ENCODE peak calls at places on chromosomes 16 and 17, in ten cellular contexts. One of them, this sample, is unnamed.

GRCh38 chr17:80270836-80271235 is 10.2 kb downstream of the RNF213 start:
- DNase-seq in dorsolateral prefrontal cortex: no peak
- DNase-seq in T-helper 9 cell: no peak
- DNase-seq in posterior vena cava: no peak
- DNase-seq in DMS 273 treated with DMSO at 0.1 percent for 48 hours: no peak
- DNase-seq in cardiac septum: no peak
- DNase-seq in astrocyte of the hippocampus: peak; percentile 37
- DNase-seq in putamen: no peak
- DNase-seq in stimulated activated naive B cell treated with anti-CD40 and anti-IgM and Interleukin-4, amounts not matched to agents 10 μg/mL and 1 μg/mL and 100 μg/mL, for 72 hours: no peak
- DNase-seq in H9: peak; percentile 93
- DNase-seq in this sample: peak; percentile 31

GRCh38 chr17:20920813-20921199 is 122.0 kb downstream of the USP22 start:
- DNase-seq in dorsolateral prefrontal cortex: no peak
- DNase-seq in T-helper 9 cell: no peak
- DNase-seq in posterior vena cava: no peak
- DNase-seq in DMS 273 treated with DMSO at 0.1 percent for 48 hours: no peak
- DNase-seq in cardiac septum: no peak
- DNase-seq in astrocyte of the hippocampus: peak; percentile 57
- DNase-seq in putamen: no peak
- DNase-seq in stimulated activated naive B cell treated with anti-CD40 and anti-IgM and Interleukin-4, amounts not matched to agents 10 μg/mL and 1 μg/mL and 100 μg/mL, for 72 hours: no peak
- DNase-seq in H9: no peak
- DNase-seq in this sample: peak; percentile 73

GRCh38 chr16:64615647-64616280 is 506.1 kb downstream of the CDH11 start:
- DNase-seq in dorsolateral prefrontal cortex: no peak
- DNase-seq in T-helper 9 cell: no peak
- DNase-seq in posterior vena cava: no peak
- DNase-seq in DMS 273 treated with DMSO at 0.1 percent for 48 hours: peak; percentile 84
- DNase-seq in cardiac septum: no peak
- DNase-seq in astrocyte of the hippocampus: peak; percentile 26
- DNase-seq in putamen: peak; percentile 32
- DNase-seq in stimulated activated naive B cell treated with anti-CD40 and anti-IgM and Interleukin-4, amounts not matched to agents 10 μg/mL and 1 μg/mL and 100 μg/mL, for 72 hours: no peak
- DNase-seq in H9: peak; percentile 75
- DNase-seq in this sample: peak; percentile 41

GRCh38 chr17:82648761-82649474 is 674 bp upstream of the WDR45B start:
- DNase-seq in dorsolateral prefrontal cortex: peak; percentile 52
- DNase-seq in T-helper 9 cell: no peak
- DNase-seq in posterior vena cava: peak; percentile 89
- DNase-seq in DMS 273 treated with DMSO at 0.1 percent for 48 hours: no peak
- DNase-seq in cardiac septum: peak; percentile 79
- DNase-seq in astrocyte of the hippocampus: no peak
- DNase-seq in putamen: peak; percentile 42
- DNase-seq in stimulated activated naive B cell treated with anti-CD40 and anti-IgM and Interleukin-4, amounts not matched to agents 10 μg/mL and 1 μg/mL and 100 μg/mL, for 72 hours: peak; percentile 27
- DNase-seq in H9: peak; percentile 77
- DNase-seq in this sample: peak; percentile 12

GRCh38 chr17:48470388-48471034 is 40.5 kb upstream of the SKAP1 start:
- DNase-seq in dorsolateral prefrontal cortex: no peak
- DNase-seq in T-helper 9 cell: no peak
- DNase-seq in posterior vena cava: no peak
- DNase-seq in DMS 273 treated with DMSO at 0.1 percent for 48 hours: no peak
- DNase-seq in cardiac septum: no peak
- DNase-seq in astrocyte of the hippocampus: peak; percentile 64
- DNase-seq in putamen: no peak
- DNase-seq in stimulated activated naive B cell treated with anti-CD40 and anti-IgM and Interleukin-4, amounts not matched to agents 10 μg/mL and 1 μg/mL and 100 μg/mL, for 72 hours: no peak
- DNase-seq in H9: peak; percentile 54
- DNase-seq in this sample: peak; percentile 78

GRCh38 chr16:88058136-88058535 is 106.9 kb downstream of the BANP start:
- DNase-seq in dorsolateral prefrontal cortex: no peak
- DNase-seq in T-helper 9 cell: no peak
- DNase-seq in posterior vena cava: peak; percentile 43
- DNase-seq in DMS 273 treated with DMSO at 0.1 percent for 48 hours: no peak
- DNase-seq in cardiac septum: peak; percentile 38
- DNase-seq in astrocyte of the hippocampus: no peak
- DNase-seq in putamen: no peak
- DNase-seq in stimulated activated naive B cell treated with anti-CD40 and anti-IgM and Interleukin-4, amounts not matched to agents 10 μg/mL and 1 μg/mL and 100 μg/mL, for 72 hours: no peak
- DNase-seq in H9: no peak
- DNase-seq in this sample: no peak

GRCh38 chr17:8892338-8892690 is 24.8 kb upstream of the PIK3R6 start:
- DNase-seq in dorsolateral prefrontal cortex: no peak
- DNase-seq in T-helper 9 cell: no peak
- DNase-seq in posterior vena cava: no peak
- DNase-seq in DMS 273 treated with DMSO at 0.1 percent for 48 hours: no peak
- DNase-seq in cardiac septum: no peak
- DNase-seq in astrocyte of the hippocampus: no peak
- DNase-seq in putamen: no peak
- DNase-seq in stimulated activated naive B cell treated with anti-CD40 and anti-IgM and Interleukin-4, amounts not matched to agents 10 μg/mL and 1 μg/mL and 100 μg/mL, for 72 hours: no peak
- DNase-seq in H9: no peak
- DNase-seq in this sample: no peak

GRCh38 chr16:4113358-4114256 is 2.6 kb downstream of the ADCY9 start:
- DNase-seq in dorsolateral prefrontal cortex: no peak
- DNase-seq in T-helper 9 cell: no peak
- DNase-seq in posterior vena cava: no peak
- DNase-seq in DMS 273 treated with DMSO at 0.1 percent for 48 hours: no peak
- DNase-seq in cardiac septum: no peak
- DNase-seq in astrocyte of the hippocampus: no peak
- DNase-seq in putamen: no peak
- DNase-seq in stimulated activated naive B cell treated with anti-CD40 and anti-IgM and Interleukin-4, amounts not matched to agents 10 μg/mL and 1 μg/mL and 100 μg/mL, for 72 hours: no peak
- DNase-seq in H9: no peak
- DNase-seq in this sample: no peak

GRCh38 chr16:87702325-87702811 is 63.4 kb downstream of the KLHDC4 start:
- DNase-seq in dorsolateral prefrontal cortex: no peak
- DNase-seq in T-helper 9 cell: peak; percentile 8
- DNase-seq in posterior vena cava: no peak
- DNase-seq in DMS 273 treated with DMSO at 0.1 percent for 48 hours: no peak
- DNase-seq in cardiac septum: no peak
- DNase-seq in astrocyte of the hippocampus: peak; percentile 41
- DNase-seq in putamen: no peak
- DNase-seq in stimulated activated naive B cell treated with anti-CD40 and anti-IgM and Interleukin-4, amounts not matched to agents 10 μg/mL and 1 μg/mL and 100 μg/mL, for 72 hours: peak; percentile 89
- DNase-seq in H9: peak; percentile 71
- DNase-seq in this sample: peak; percentile 36

GRCh38 chr17:82229686-82230626 is 1.1 kb downstream of the SLC16A3 start:
- DNase-seq in dorsolateral prefrontal cortex: no peak
- DNase-seq in T-helper 9 cell: no peak
- DNase-seq in posterior vena cava: peak; percentile 81
- DNase-seq in DMS 273 treated with DMSO at 0.1 percent for 48 hours: no peak
- DNase-seq in cardiac septum: no peak
- DNase-seq in astrocyte of the hippocampus: no peak
- DNase-seq in putamen: no peak
- DNase-seq in stimulated activated naive B cell treated with anti-CD40 and anti-IgM and Interleukin-4, amounts not matched to agents 10 μg/mL and 1 μg/mL and 100 μg/mL, for 72 hours: no peak
- DNase-seq in H9: no peak
- DNase-seq in this sample: peak; percentile 50

GRCh38 chr17:81379523-81379942 is 15.7 kb upstream of the BAHCC1 start:
- DNase-seq in dorsolateral prefrontal cortex: no peak
- DNase-seq in T-helper 9 cell: no peak
- DNase-seq in posterior vena cava: no peak
- DNase-seq in DMS 273 treated with DMSO at 0.1 percent for 48 hours: no peak
- DNase-seq in cardiac septum: no peak
- DNase-seq in astrocyte of the hippocampus: no peak
- DNase-seq in putamen: no peak
- DNase-seq in stimulated activated naive B cell treated with anti-CD40 and anti-IgM and Interleukin-4, amounts not matched to agents 10 μg/mL and 1 μg/mL and 100 μg/mL, for 72 hours: no peak
- DNase-seq in H9: no peak
- DNase-seq in this sample: no peak

GRCh38 chr16:2919511-2920255 is 8.0 kb downstream of the FLYWCH1 start:
- DNase-seq in dorsolateral prefrontal cortex: peak; percentile 63
- DNase-seq in T-helper 9 cell: peak; percentile 54
- DNase-seq in posterior vena cava: no peak
- DNase-seq in DMS 273 treated with DMSO at 0.1 percent for 48 hours: no peak
- DNase-seq in cardiac septum: no peak
- DNase-seq in astrocyte of the hippocampus: peak; percentile 79
- DNase-seq in putamen: peak; percentile 69
- DNase-seq in stimulated activated naive B cell treated with anti-CD40 and anti-IgM and Interleukin-4, amounts not matched to agents 10 μg/mL and 1 μg/mL and 100 μg/mL, for 72 hours: peak; percentile 35
- DNase-seq in H9: peak; percentile 59
- DNase-seq in this sample: peak; percentile 74

GRCh38 chr16:5874899-5875298 is 777.3 kb upstream of the EEF2KMT start:
- DNase-seq in dorsolateral prefrontal cortex: no peak
- DNase-seq in T-helper 9 cell: no peak
- DNase-seq in posterior vena cava: no peak
- DNase-seq in DMS 273 treated with DMSO at 0.1 percent for 48 hours: no peak
- DNase-seq in cardiac septum: no peak
- DNase-seq in astrocyte of the hippocampus: peak; percentile 25
- DNase-seq in putamen: peak; percentile 15
- DNase-seq in stimulated activated naive B cell treated with anti-CD40 and anti-IgM and Interleukin-4, amounts not matched to agents 10 μg/mL and 1 μg/mL and 100 μg/mL, for 72 hours: no peak
- DNase-seq in H9: no peak
- DNase-seq in this sample: no peak

GRCh38 chr17:64496348-64496785 is 487 bp downstream of the POLG2 start:
- DNase-seq in dorsolateral prefrontal cortex: no peak
- DNase-seq in T-helper 9 cell: no peak
- DNase-seq in posterior vena cava: no peak
- DNase-seq in DMS 273 treated with DMSO at 0.1 percent for 48 hours: no peak
- DNase-seq in cardiac septum: peak; percentile 76
- DNase-seq in astrocyte of the hippocampus: no peak
- DNase-seq in putamen: no peak
- DNase-seq in stimulated activated naive B cell treated with anti-CD40 and anti-IgM and Interleukin-4, amounts not matched to agents 10 μg/mL and 1 μg/mL and 100 μg/mL, for 72 hours: no peak
- DNase-seq in H9: no peak
- DNase-seq in this sample: no peak

GRCh38 chr17:78019367-78019975 is 61.0 kb downstream of the TNRC6C start:
- DNase-seq in dorsolateral prefrontal cortex: no peak
- DNase-seq in T-helper 9 cell: no peak
- DNase-seq in posterior vena cava: no peak
- DNase-seq in DMS 273 treated with DMSO at 0.1 percent for 48 hours: no peak
- DNase-seq in cardiac septum: no peak
- DNase-seq in astrocyte of the hippocampus: peak; percentile 48
- DNase-seq in putamen: peak; percentile 42
- DNase-seq in stimulated activated naive B cell treated with anti-CD40 and anti-IgM and Interleukin-4, amounts not matched to agents 10 μg/mL and 1 μg/mL and 100 μg/mL, for 72 hours: no peak
- DNase-seq in H9: no peak
- DNase-seq in this sample: peak; percentile 50

GRCh38 chr16:63008688-63009087 is 972.5 kb upstream of the CDH8 start:
- DNase-seq in dorsolateral prefrontal cortex: no peak
- DNase-seq in T-helper 9 cell: no peak
- DNase-seq in posterior vena cava: no peak
- DNase-seq in DMS 273 treated with DMSO at 0.1 percent for 48 hours: no peak
- DNase-seq in cardiac septum: no peak
- DNase-seq in astrocyte of the hippocampus: no peak
- DNase-seq in putamen: no peak
- DNase-seq in stimulated activated naive B cell treated with anti-CD40 and anti-IgM and Interleukin-4, amounts not matched to agents 10 μg/mL and 1 μg/mL and 100 μg/mL, for 72 hours: no peak
- DNase-seq in H9: no peak
- DNase-seq in this sample: no peak

GRCh38 chr17:40607641-40608040 is 40.0 kb downstream of the SMARCE1 start:
- DNase-seq in dorsolateral prefrontal cortex: no peak
- DNase-seq in T-helper 9 cell: peak; percentile 33
- DNase-seq in posterior vena cava: no peak
- DNase-seq in DMS 273 treated with DMSO at 0.1 percent for 48 hours: no peak
- DNase-seq in cardiac septum: no peak
- DNase-seq in astrocyte of the hippocampus: no peak
- DNase-seq in putamen: no peak
- DNase-seq in stimulated activated naive B cell treated with anti-CD40 and anti-IgM and Interleukin-4, amounts not matched to agents 10 μg/mL and 1 μg/mL and 100 μg/mL, for 72 hours: no peak
- DNase-seq in H9: no peak
- DNase-seq in this sample: no peak

GRCh38 chr17:300881-301280 is 51.7 kb downstream of the RPH3AL start:
- DNase-seq in dorsolateral prefrontal cortex: no peak
- DNase-seq in T-helper 9 cell: no peak
- DNase-seq in posterior vena cava: peak; percentile 69
- DNase-seq in DMS 273 treated with DMSO at 0.1 percent for 48 hours: no peak
- DNase-seq in cardiac septum: peak; percentile 10
- DNase-seq in astrocyte of the hippocampus: no peak
- DNase-seq in putamen: no peak
- DNase-seq in stimulated activated naive B cell treated with anti-CD40 and anti-IgM and Interleukin-4, amounts not matched to agents 10 μg/mL and 1 μg/mL and 100 μg/mL, for 72 hours: no peak
- DNase-seq in H9: no peak
- DNase-seq in this sample: no peak

GRCh38 chr17:9138161-9138717 is 116.9 kb downstream of the NTN1 start:
- DNase-seq in dorsolateral prefrontal cortex: no peak
- DNase-seq in T-helper 9 cell: no peak
- DNase-seq in posterior vena cava: no peak
- DNase-seq in DMS 273 treated with DMSO at 0.1 percent for 48 hours: no peak
- DNase-seq in cardiac septum: peak; percentile 80
- DNase-seq in astrocyte of the hippocampus: no peak
- DNase-seq in putamen: no peak
- DNase-seq in stimulated activated naive B cell treated with anti-CD40 and anti-IgM and Interleukin-4, amounts not matched to agents 10 μg/mL and 1 μg/mL and 100 μg/mL, for 72 hours: no peak
- DNase-seq in H9: no peak
- DNase-seq in this sample: no peak

GRCh38 chr17:81409190-81409935 is 14.1 kb downstream of the BAHCC1 start:
- DNase-seq in dorsolateral prefrontal cortex: no peak
- DNase-seq in T-helper 9 cell: no peak
- DNase-seq in posterior vena cava: no peak
- DNase-seq in DMS 273 treated with DMSO at 0.1 percent for 48 hours: no peak
- DNase-seq in cardiac septum: no peak
- DNase-seq in astrocyte of the hippocampus: peak; percentile 52
- DNase-seq in putamen: no peak
- DNase-seq in stimulated activated naive B cell treated with anti-CD40 and anti-IgM and Interleukin-4, amounts not matched to agents 10 μg/mL and 1 μg/mL and 100 μg/mL, for 72 hours: no peak
- DNase-seq in H9: peak; percentile 78
- DNase-seq in this sample: no peak

GRCh38 chr16:70703041-70703834 is 17.4 kb upstream of the MTSS2 start:
- DNase-seq in dorsolateral prefrontal cortex: peak; percentile 84
- DNase-seq in T-helper 9 cell: no peak
- DNase-seq in posterior vena cava: peak; percentile 93
- DNase-seq in DMS 273 treated with DMSO at 0.1 percent for 48 hours: peak; percentile 88
- DNase-seq in cardiac septum: no peak
- DNase-seq in astrocyte of the hippocampus: peak; percentile 91
- DNase-seq in putamen: no peak
- DNase-seq in stimulated activated naive B cell treated with anti-CD40 and anti-IgM and Interleukin-4, amounts not matched to agents 10 μg/mL and 1 μg/mL and 100 μg/mL, for 72 hours: no peak
- DNase-seq in H9: peak; percentile 68
- DNase-seq in this sample: peak; percentile 94

GRCh38 chr17:47934856-47935255 is 6.5 kb upstream of the PNPO start:
- DNase-seq in dorsolateral prefrontal cortex: no peak
- DNase-seq in T-helper 9 cell: no peak
- DNase-seq in posterior vena cava: no peak
- DNase-seq in DMS 273 treated with DMSO at 0.1 percent for 48 hours: no peak
- DNase-seq in cardiac septum: no peak
- DNase-seq in astrocyte of the hippocampus: peak; percentile 6
- DNase-seq in putamen: no peak
- DNase-seq in stimulated activated naive B cell treated with anti-CD40 and anti-IgM and Interleukin-4, amounts not matched to agents 10 μg/mL and 1 μg/mL and 100 μg/mL, for 72 hours: no peak
- DNase-seq in H9: no peak
- DNase-seq in this sample: peak; percentile 12